ENCODE peak calls at places on chromosomes 2 and 18, in six cellular contexts. E, U, S, T, J and A are unnamed samples.
A peak's percentile ranks its signal among the peaks of the same experiment; 100 is the strongest.

GRCh38 chr2:119932809-119933208 is 80.1 kb upstream of the EPB41L5 start:
- DNase-seq in E (no peak), U (no peak), S (no peak), T (no peak), J (no peak), A (no peak)

GRCh38 chr18:44743626-44744025 is 62.9 kb downstream of the SETBP1 start:
- DNase-seq in E (no peak), U (no peak), S (no peak), T (no peak), J (no peak), A (no peak)

GRCh38 chr18:76518073-76518472 is 23.0 kb upstream of the ZNF516 start:
- DNase-seq in E (no peak), U (no peak), S (no peak), T (no peak), J (no peak), A (no peak)

GRCh38 chr2:2411008-2411407 is 79.9 kb upstream of the MYT1L start:
- DNase-seq in E (no peak), U (no peak), S (no peak), T (no peak), J (no peak), A (no peak)

GRCh38 chr2:3442185-3442584 is 62.7 kb downstream of the TRAPPC12 start:
- DNase-seq in E (no peak), U (no peak), S (no peak), T (no peak), J (no peak), A (no peak)

GRCh38 chr2:25567406-25567805 is 106.0 kb downstream of the DTNB start:
- DNase-seq in E (no peak), U (peak; percentile 10), S (no peak), T (no peak), J (no peak), A (peak; percentile 59)

GRCh38 chr2:202639233-202639632 is 4.5 kb downstream of the FAM117B start:
- DNase-seq in E (no peak), U (no peak), S (no peak), T (no peak), J (no peak), A (no peak)

GRCh38 chr18:23716516-23716915 is 27.3 kb downstream of the LAMA3 start:
- DNase-seq in E (no peak), U (no peak), S (no peak), T (no peak), J (peak; percentile 95), A (no peak)

GRCh38 chr2:71505086-71505769 is 51.9 kb downstream of the DYSF start:
- DNase-seq in E (no peak), U (no peak), S (no peak), T (peak; percentile 42), J (no peak), A (no peak)

GRCh38 chr2:15912203-15912602 is 28.1 kb upstream of the MYCN start:
- DNase-seq in E (no peak), U (no peak), S (no peak), T (no peak), J (no peak), A (no peak)

GRCh38 chr2:26561918-26562810 is 79.0 kb downstream of the CIB4 start:
- DNase-seq in E (no peak), U (peak; percentile 45), S (no peak), T (peak; percentile 85), J (no peak), A (peak; percentile 38)

GRCh38 chr2:128145651-128146050 is 54.7 kb downstream of the UGGT1 start:
- DNase-seq in E (no peak), U (no peak), S (no peak), T (no peak), J (no peak), A (no peak)

GRCh38 chr2:179562330-179562885 is 297.8 kb upstream of the SESTD1 start:
- DNase-seq in E (no peak), U (no peak), S (no peak), T (no peak), J (no peak), A (no peak)

GRCh38 chr18:62716679-62717058 is 1.3 kb downstream of the PHLPP1 start:
- DNase-seq in E (peak; percentile 53), U (no peak), S (no peak), T (peak; percentile 81), J (peak; percentile 82), A (peak; percentile 77)

GRCh38 chr18:60053747-60054304 is 154.0 kb downstream of the PMAIP1 start:
- DNase-seq in E (no peak), U (peak; percentile 97), S (no peak), T (no peak), J (peak; percentile 92), A (no peak)

GRCh38 chr2:234968633-234969328 is 17.0 kb downstream of the SH3BP4 start:
- DNase-seq in E (no peak), U (no peak), S (no peak), T (peak; percentile 8), J (no peak), A (no peak)

GRCh38 chr2:63614983-63615945 is 26.5 kb downstream of the MDH1 start:
- DNase-seq in E (no peak), U (peak; percentile 23), S (no peak), T (no peak), J (peak; percentile 96), A (no peak)

GRCh38 chr2:200042102-200042735 is 86.8 kb downstream of the MAIP1 start:
- DNase-seq in E (no peak), U (no peak), S (no peak), T (no peak), J (no peak), A (no peak)